ENCODE peak calls at places on chromosome 1, in ten cellular contexts. One of them, this sample, is unnamed.

GRCh38 chr1:153550398-153550758 is 1.3 kb upstream of the S100A3 start:
- DNase-seq in GM04504: no peak
- DNase-seq in LNCaP clone FGC: no peak
- DNase-seq in HEK293T: no peak
- DNase-seq in NCI-H526 treated with DMSO at 0.1 percent for 48 hours: no peak
- DNase-seq in AG20443: no peak
- DNase-seq in stimulated activated CD8-positive, alpha-beta memory T cell treated with anti-CD3 and anti-CD28 coated beads, Interleukin-4, amount 100 ng/mL, for 24 hours: no peak
- DNase-seq in BE2C: no peak
- DNase-seq in nucleus accumbens: no peak
- DNase-seq in activated gamma-delta T cell treated with anti-CD3 and anti-CD28 coated beads, Interleukin-2, amount 50 U/mL, for 16 hours: no peak
- DNase-seq in this sample: no peak

GRCh38 chr1:234139966-234140365 is 233.3 kb upstream of the COA6 start:
- DNase-seq in GM04504: peak; percentile 10
- DNase-seq in LNCaP clone FGC: no peak
- DNase-seq in HEK293T: no peak
- DNase-seq in NCI-H526 treated with DMSO at 0.1 percent for 48 hours: no peak
- DNase-seq in AG20443: peak; percentile 20
- DNase-seq in stimulated activated CD8-positive, alpha-beta memory T cell treated with anti-CD3 and anti-CD28 coated beads, Interleukin-4, amount 100 ng/mL, for 24 hours: no peak
- DNase-seq in BE2C: no peak
- DNase-seq in nucleus accumbens: no peak
- DNase-seq in activated gamma-delta T cell treated with anti-CD3 and anti-CD28 coated beads, Interleukin-2, amount 50 U/mL, for 16 hours: no peak
- DNase-seq in this sample: no peak

GRCh38 chr1:24909388-24909898 is 20.6 kb downstream of the RUNX3 start:
- DNase-seq in GM04504: no peak
- DNase-seq in LNCaP clone FGC: no peak
- DNase-seq in HEK293T: peak; percentile 59
- DNase-seq in NCI-H526 treated with DMSO at 0.1 percent for 48 hours: no peak
- DNase-seq in AG20443: peak; percentile 83
- DNase-seq in stimulated activated CD8-positive, alpha-beta memory T cell treated with anti-CD3 and anti-CD28 coated beads, Interleukin-4, amount 100 ng/mL, for 24 hours: no peak
- DNase-seq in BE2C: peak; percentile 32
- DNase-seq in nucleus accumbens: peak; percentile 6
- DNase-seq in activated gamma-delta T cell treated with anti-CD3 and anti-CD28 coated beads, Interleukin-2, amount 50 U/mL, for 16 hours: no peak
- DNase-seq in this sample: no peak

GRCh38 chr1:244012232-244012631 is 38.9 kb upstream of the ZBTB18 start:
- DNase-seq in GM04504: peak; percentile 50
- DNase-seq in LNCaP clone FGC: peak; percentile 10
- DNase-seq in HEK293T: no peak
- DNase-seq in NCI-H526 treated with DMSO at 0.1 percent for 48 hours: no peak
- DNase-seq in AG20443: peak; percentile 83
- DNase-seq in stimulated activated CD8-positive, alpha-beta memory T cell treated with anti-CD3 and anti-CD28 coated beads, Interleukin-4, amount 100 ng/mL, for 24 hours: no peak
- DNase-seq in BE2C: peak; percentile 27
- DNase-seq in nucleus accumbens: no peak
- DNase-seq in activated gamma-delta T cell treated with anti-CD3 and anti-CD28 coated beads, Interleukin-2, amount 50 U/mL, for 16 hours: no peak
- DNase-seq in this sample: no peak

GRCh38 chr1:44408181-44409018 is 3.3 kb downstream of the RNF220 start:
- DNase-seq in GM04504: no peak
- DNase-seq in LNCaP clone FGC: no peak
- DNase-seq in HEK293T: peak; percentile 47
- DNase-seq in NCI-H526 treated with DMSO at 0.1 percent for 48 hours: peak; percentile 96
- DNase-seq in AG20443: no peak
- DNase-seq in stimulated activated CD8-positive, alpha-beta memory T cell treated with anti-CD3 and anti-CD28 coated beads, Interleukin-4, amount 100 ng/mL, for 24 hours: no peak
- DNase-seq in BE2C: no peak
- DNase-seq in nucleus accumbens: no peak
- DNase-seq in activated gamma-delta T cell treated with anti-CD3 and anti-CD28 coated beads, Interleukin-2, amount 50 U/mL, for 16 hours: no peak
- DNase-seq in this sample: no peak

GRCh38 chr1:3306583-3307285 is 147.7 kb upstream of the ARHGEF16 start:
- DNase-seq in GM04504: peak; percentile 63
- DNase-seq in LNCaP clone FGC: no peak
- DNase-seq in HEK293T: no peak
- DNase-seq in NCI-H526 treated with DMSO at 0.1 percent for 48 hours: no peak
- DNase-seq in AG20443: no peak
- DNase-seq in stimulated activated CD8-positive, alpha-beta memory T cell treated with anti-CD3 and anti-CD28 coated beads, Interleukin-4, amount 100 ng/mL, for 24 hours: no peak
- DNase-seq in BE2C: no peak
- DNase-seq in nucleus accumbens: no peak
- DNase-seq in activated gamma-delta T cell treated with anti-CD3 and anti-CD28 coated beads, Interleukin-2, amount 50 U/mL, for 16 hours: no peak
- DNase-seq in this sample: no peak

GRCh38 chr1:5595531-5596170 is 396.6 kb downstream of the NPHP4 start:
- DNase-seq in GM04504: no peak
- DNase-seq in LNCaP clone FGC: no peak
- DNase-seq in HEK293T: no peak
- DNase-seq in NCI-H526 treated with DMSO at 0.1 percent for 48 hours: no peak
- DNase-seq in AG20443: no peak
- DNase-seq in stimulated activated CD8-positive, alpha-beta memory T cell treated with anti-CD3 and anti-CD28 coated beads, Interleukin-4, amount 100 ng/mL, for 24 hours: no peak
- DNase-seq in BE2C: no peak
- DNase-seq in nucleus accumbens: no peak
- DNase-seq in activated gamma-delta T cell treated with anti-CD3 and anti-CD28 coated beads, Interleukin-2, amount 50 U/mL, for 16 hours: no peak
- DNase-seq in this sample: no peak

GRCh38 chr1:206833741-206834140 is 31.7 kb upstream of the IL20 start:
- DNase-seq in GM04504: no peak
- DNase-seq in LNCaP clone FGC: no peak
- DNase-seq in HEK293T: no peak
- DNase-seq in NCI-H526 treated with DMSO at 0.1 percent for 48 hours: no peak
- DNase-seq in AG20443: no peak
- DNase-seq in stimulated activated CD8-positive, alpha-beta memory T cell treated with anti-CD3 and anti-CD28 coated beads, Interleukin-4, amount 100 ng/mL, for 24 hours: no peak
- DNase-seq in BE2C: no peak
- DNase-seq in nucleus accumbens: no peak
- DNase-seq in activated gamma-delta T cell treated with anti-CD3 and anti-CD28 coated beads, Interleukin-2, amount 50 U/mL, for 16 hours: no peak
- DNase-seq in this sample: no peak

GRCh38 chr1:161044908-161045748 is 649 bp downstream of the USF1 start:
- DNase-seq in GM04504: peak; percentile 26
- DNase-seq in LNCaP clone FGC: peak; percentile 59
- DNase-seq in HEK293T: peak; percentile 74
- DNase-seq in NCI-H526 treated with DMSO at 0.1 percent for 48 hours: peak; percentile 81
- DNase-seq in AG20443: peak; percentile 78
- DNase-seq in stimulated activated CD8-positive, alpha-beta memory T cell treated with anti-CD3 and anti-CD28 coated beads, Interleukin-4, amount 100 ng/mL, for 24 hours: peak; percentile 40
- DNase-seq in BE2C: peak; percentile 56
- DNase-seq in nucleus accumbens: peak; percentile 74
- DNase-seq in activated gamma-delta T cell treated with anti-CD3 and anti-CD28 coated beads, Interleukin-2, amount 50 U/mL, for 16 hours: peak; percentile 43
- DNase-seq in this sample: peak; percentile 82

GRCh38 chr1:14704846-14705245 is 106.4 kb downstream of the KAZN start:
- DNase-seq in GM04504: no peak
- DNase-seq in LNCaP clone FGC: no peak
- DNase-seq in HEK293T: no peak
- DNase-seq in NCI-H526 treated with DMSO at 0.1 percent for 48 hours: no peak
- DNase-seq in AG20443: no peak
- DNase-seq in stimulated activated CD8-positive, alpha-beta memory T cell treated with anti-CD3 and anti-CD28 coated beads, Interleukin-4, amount 100 ng/mL, for 24 hours: no peak
- DNase-seq in BE2C: no peak
- DNase-seq in nucleus accumbens: no peak
- DNase-seq in activated gamma-delta T cell treated with anti-CD3 and anti-CD28 coated beads, Interleukin-2, amount 50 U/mL, for 16 hours: no peak
- DNase-seq in this sample: no peak

GRCh38 chr1:209483691-209484090 is 99.8 kb upstream of the CAMK1G start:
- DNase-seq in GM04504: no peak
- DNase-seq in LNCaP clone FGC: no peak
- DNase-seq in HEK293T: no peak
- DNase-seq in NCI-H526 treated with DMSO at 0.1 percent for 48 hours: no peak
- DNase-seq in AG20443: no peak
- DNase-seq in stimulated activated CD8-positive, alpha-beta memory T cell treated with anti-CD3 and anti-CD28 coated beads, Interleukin-4, amount 100 ng/mL, for 24 hours: no peak
- DNase-seq in BE2C: no peak
- DNase-seq in nucleus accumbens: no peak
- DNase-seq in activated gamma-delta T cell treated with anti-CD3 and anti-CD28 coated beads, Interleukin-2, amount 50 U/mL, for 16 hours: no peak
- DNase-seq in this sample: no peak

GRCh38 chr1:175000697-175001187 is 995 bp downstream of the CACYBP start:
- DNase-seq in GM04504: no peak
- DNase-seq in LNCaP clone FGC: no peak
- DNase-seq in HEK293T: no peak
- DNase-seq in NCI-H526 treated with DMSO at 0.1 percent for 48 hours: no peak
- DNase-seq in AG20443: no peak
- DNase-seq in stimulated activated CD8-positive, alpha-beta memory T cell treated with anti-CD3 and anti-CD28 coated beads, Interleukin-4, amount 100 ng/mL, for 24 hours: no peak
- DNase-seq in BE2C: no peak
- DNase-seq in nucleus accumbens: no peak
- DNase-seq in activated gamma-delta T cell treated with anti-CD3 and anti-CD28 coated beads, Interleukin-2, amount 50 U/mL, for 16 hours: no peak
- DNase-seq in this sample: no peak

GRCh38 chr1:245085508-245086095 is 69.2 kb upstream of the KIF26B start:
- DNase-seq in GM04504: peak; percentile 90
- DNase-seq in LNCaP clone FGC: no peak
- DNase-seq in HEK293T: no peak
- DNase-seq in NCI-H526 treated with DMSO at 0.1 percent for 48 hours: no peak
- DNase-seq in AG20443: peak; percentile 90
- DNase-seq in stimulated activated CD8-positive, alpha-beta memory T cell treated with anti-CD3 and anti-CD28 coated beads, Interleukin-4, amount 100 ng/mL, for 24 hours: no peak
- DNase-seq in BE2C: no peak
- DNase-seq in nucleus accumbens: no peak
- DNase-seq in activated gamma-delta T cell treated with anti-CD3 and anti-CD28 coated beads, Interleukin-2, amount 50 U/mL, for 16 hours: no peak
- DNase-seq in this sample: no peak

GRCh38 chr1:107706181-107706580 is 258.8 kb downstream of the VAV3 start:
- DNase-seq in GM04504: no peak
- DNase-seq in LNCaP clone FGC: no peak
- DNase-seq in HEK293T: no peak
- DNase-seq in NCI-H526 treated with DMSO at 0.1 percent for 48 hours: no peak
- DNase-seq in AG20443: no peak
- DNase-seq in stimulated activated CD8-positive, alpha-beta memory T cell treated with anti-CD3 and anti-CD28 coated beads, Interleukin-4, amount 100 ng/mL, for 24 hours: no peak
- DNase-seq in BE2C: no peak
- DNase-seq in nucleus accumbens: no peak
- DNase-seq in activated gamma-delta T cell treated with anti-CD3 and anti-CD28 coated beads, Interleukin-2, amount 50 U/mL, for 16 hours: no peak
- DNase-seq in this sample: no peak

GRCh38 chr1:78329475-78329874 is 161.3 kb upstream of the PTGFR start:
- DNase-seq in GM04504: no peak
- DNase-seq in LNCaP clone FGC: no peak
- DNase-seq in HEK293T: no peak
- DNase-seq in NCI-H526 treated with DMSO at 0.1 percent for 48 hours: no peak
- DNase-seq in AG20443: no peak
- DNase-seq in stimulated activated CD8-positive, alpha-beta memory T cell treated with anti-CD3 and anti-CD28 coated beads, Interleukin-4, amount 100 ng/mL, for 24 hours: no peak
- DNase-seq in BE2C: no peak
- DNase-seq in nucleus accumbens: no peak
- DNase-seq in activated gamma-delta T cell treated with anti-CD3 and anti-CD28 coated beads, Interleukin-2, amount 50 U/mL, for 16 hours: no peak
- DNase-seq in this sample: no peak

GRCh38 chr1:111758373-111758772 is 2.7 kb downstream of the DDX20 start:
- DNase-seq in GM04504: no peak
- DNase-seq in LNCaP clone FGC: no peak
- DNase-seq in HEK293T: no peak
- DNase-seq in NCI-H526 treated with DMSO at 0.1 percent for 48 hours: no peak
- DNase-seq in AG20443: no peak
- DNase-seq in stimulated activated CD8-positive, alpha-beta memory T cell treated with anti-CD3 and anti-CD28 coated beads, Interleukin-4, amount 100 ng/mL, for 24 hours: no peak
- DNase-seq in BE2C: no peak
- DNase-seq in nucleus accumbens: no peak
- DNase-seq in activated gamma-delta T cell treated with anti-CD3 and anti-CD28 coated beads, Interleukin-2, amount 50 U/mL, for 16 hours: no peak
- DNase-seq in this sample: no peak

GRCh38 chr1:218591966-218592365 is 246.8 kb downstream of the TGFB2 start:
- DNase-seq in GM04504: no peak
- DNase-seq in LNCaP clone FGC: no peak
- DNase-seq in HEK293T: no peak
- DNase-seq in NCI-H526 treated with DMSO at 0.1 percent for 48 hours: no peak
- DNase-seq in AG20443: no peak
- DNase-seq in stimulated activated CD8-positive, alpha-beta memory T cell treated with anti-CD3 and anti-CD28 coated beads, Interleukin-4, amount 100 ng/mL, for 24 hours: no peak
- DNase-seq in BE2C: no peak
- DNase-seq in nucleus accumbens: no peak
- DNase-seq in activated gamma-delta T cell treated with anti-CD3 and anti-CD28 coated beads, Interleukin-2, amount 50 U/mL, for 16 hours: no peak
- DNase-seq in this sample: no peak

GRCh38 chr1:90706437-90707362 is 10.4 kb downstream of the BARHL2 start:
- DNase-seq in GM04504: no peak
- DNase-seq in LNCaP clone FGC: peak; percentile 38
- DNase-seq in HEK293T: peak; percentile 72
- DNase-seq in NCI-H526 treated with DMSO at 0.1 percent for 48 hours: peak; percentile 47
- DNase-seq in AG20443: peak; percentile 63
- DNase-seq in stimulated activated CD8-positive, alpha-beta memory T cell treated with anti-CD3 and anti-CD28 coated beads, Interleukin-4, amount 100 ng/mL, for 24 hours: no peak
- DNase-seq in BE2C: no peak
- DNase-seq in nucleus accumbens: no peak
- DNase-seq in activated gamma-delta T cell treated with anti-CD3 and anti-CD28 coated beads, Interleukin-2, amount 50 U/mL, for 16 hours: no peak
- DNase-seq in this sample: no peak

GRCh38 chr1:159205225-159205624 is 550 bp downstream of the ACKR1 start:
- DNase-seq in GM04504: no peak
- DNase-seq in LNCaP clone FGC: no peak
- DNase-seq in HEK293T: no peak
- DNase-seq in NCI-H526 treated with DMSO at 0.1 percent for 48 hours: no peak
- DNase-seq in AG20443: no peak
- DNase-seq in stimulated activated CD8-positive, alpha-beta memory T cell treated with anti-CD3 and anti-CD28 coated beads, Interleukin-4, amount 100 ng/mL, for 24 hours: no peak
- DNase-seq in BE2C: no peak
- DNase-seq in nucleus accumbens: no peak
- DNase-seq in activated gamma-delta T cell treated with anti-CD3 and anti-CD28 coated beads, Interleukin-2, amount 50 U/mL, for 16 hours: no peak
- DNase-seq in this sample: no peak

GRCh38 chr1:115373305-115373704 is 35.3 kb upstream of the NGF start:
- DNase-seq in GM04504: peak; percentile 82
- DNase-seq in LNCaP clone FGC: no peak
- DNase-seq in HEK293T: no peak
- DNase-seq in NCI-H526 treated with DMSO at 0.1 percent for 48 hours: no peak
- DNase-seq in AG20443: peak; percentile 82
- DNase-seq in stimulated activated CD8-positive, alpha-beta memory T cell treated with anti-CD3 and anti-CD28 coated beads, Interleukin-4, amount 100 ng/mL, for 24 hours: no peak
- DNase-seq in BE2C: no peak
- DNase-seq in nucleus accumbens: no peak
- DNase-seq in activated gamma-delta T cell treated with anti-CD3 and anti-CD28 coated beads, Interleukin-2, amount 50 U/mL, for 16 hours: no peak
- DNase-seq in this sample: no peak

This sample was measured in stimulated activated naive B cell treated with anti-CD40 and anti-IgM and Interleukin-4, amounts not matched to agents 10 μg/mL and 1 μg/mL and 100 μg/mL, for 72 hours.